ENCODE peak calls at places on chromosomes 16 and 17, in ten cellular contexts. B is mucosa of gallbladder; I is RCC 7860; C is NCI-H1417; F is sciatic nerve; L is NCI-H1092 treated with DMSO at 0.1 percent for 48 hours; Q is lower lobe of right lung; T is activated CD4-positive, CD25-positive, alpha-beta regulatory T cell; N is activated CD4-positive, alpha-beta memory T cell treated with anti-CD3 and anti-CD28 coated beads, Interleukin-2, amount 10 ng/mL, durations not matched to agents 7 days and 5 days; X is amniotic stem cell. Z is an unnamed sample.

GRCh38 chr17:35373984-35374765 is 754 bp upstream of the SLFN11 start:
- DNase-seq in T (peak), X (peak), I (peak), Q (peak), N (peak), L (peak), B (peak), C (peak), F (peak), Z (no peak)

GRCh38 chr17:78307887-78308633 is 51.8 kb downstream of the SOCS3 start:
- DNase-seq in N (no peak), I (no peak), C (no peak), B (no peak), L (no peak), X (no peak), T (no peak), F (no peak), Q (no peak), Z (no peak)

GRCh38 chr16:66924527-66925321 is 611 bp downstream of the RRAD start:
- DNase-seq in F (no peak), T (no peak), Q (peak), L (no peak), N (peak), I (peak), B (no peak), X (no peak), C (no peak), Z (no peak)

GRCh38 chr16:90048347-90048722 is 28.8 kb downstream of the PRDM7 start:
- DNase-seq in N (no peak), F (no peak), T (no peak), X (no peak), I (no peak), C (no peak), B (no peak), L (no peak), Q (no peak), Z (no peak)

GRCh38 chr17:82941021-82942001 is 101.5 kb upstream of the ZNF750 start:
- DNase-seq in I (no peak), C (no peak), T (no peak), X (no peak), L (no peak), F (peak), Q (peak), B (no peak), N (no peak), Z (no peak)

GRCh38 chr17:49575524-49576120 is at the start of gene NXPH3:
- DNase-seq in X (no peak), B (peak), Q (peak), N (peak), L (no peak), C (peak), F (peak), T (peak), I (no peak), Z (no peak)

GRCh38 chr16:53826658-53827057 is 122.7 kb downstream of the FTO start:
- DNase-seq in F (no peak), X (no peak), L (no peak), T (no peak), C (no peak), Q (no peak), N (no peak), B (no peak), I (no peak), Z (no peak)

GRCh38 chr17:8572767-8573166 is 57.8 kb downstream of the MYH10 start:
- DNase-seq in T (no peak), I (no peak), B (no peak), F (no peak), X (no peak), L (no peak), N (no peak), C (no peak), Q (no peak), Z (no peak)

GRCh38 chr16:81005644-81006471 is 827 bp downstream of the CMC2 start:
- DNase-seq in X (peak), F (no peak), N (peak), C (no peak), Q (no peak), T (no peak), I (no peak), B (peak), L (no peak), Z (no peak)

GRCh38 chr16:11994187-11995119 is 17.9 kb downstream of the SNX29 start:
- DNase-seq in T (no peak), B (peak), X (no peak), N (no peak), I (peak), Q (peak), C (no peak), L (no peak), F (no peak), Z (no peak)

GRCh38 chr16:86258713-86259112 is 251.6 kb upstream of the FOXF1 start:
- DNase-seq in L (no peak), X (no peak), Q (no peak), C (no peak), F (no peak), T (no peak), I (no peak), B (peak), N (no peak), Z (no peak)

GRCh38 chr16:79049040-79049439 is 551.5 kb downstream of the MAF start:
- DNase-seq in L (no peak), Q (no peak), N (no peak), X (no peak), C (no peak), T (no peak), I (no peak), B (no peak), F (no peak), Z (no peak)

GRCh38 chr16:48531011-48531962 is 78.7 kb downstream of the N4BP1 start:
- DNase-seq in Q (no peak), I (no peak), T (no peak), B (no peak), N (no peak), X (no peak), C (no peak), L (no peak), F (peak), Z (no peak)

GRCh38 chr17:80832266-80832676 is 159.4 kb upstream of the CHMP6 start:
- DNase-seq in L (peak), N (no peak), F (no peak), B (no peak), I (peak), X (no peak), C (peak), Q (no peak), T (no peak), Z (no peak)

GRCh38 chr17:2982854-2983636 is 80.4 kb downstream of the OR1D5 start:
- DNase-seq in N (no peak), F (no peak), B (peak), Q (peak), X (no peak), C (no peak), L (peak), I (peak), T (no peak), Z (no peak)

GRCh38 chr16:79217375-79218011 is 383.0 kb downstream of the MAF start:
- DNase-seq in T (no peak), C (no peak), I (no peak), L (no peak), Q (no peak), B (no peak), X (no peak), F (no peak), N (peak), Z (no peak)

GRCh38 chr17:30549864-30550511 is 72.8 kb downstream of the GOSR1 start:
- DNase-seq in F (no peak), X (no peak), I (no peak), N (no peak), L (no peak), C (no peak), Q (no peak), B (no peak), T (no peak), Z (no peak)

Z was measured in NCI-H1048.